ENCODE peak calls at places on chromosomes 3 and 15, in five cellular contexts. One of them, this sample, is unnamed.

GRCh38 chr3:138070006-138070405 is 45.4 kb downstream of the DZIP1L start:
- DNase-seq in IMR-90: no peak
- DNase-seq in COLO829: no peak
- DNase-seq in RPMI7951: no peak
- DNase-seq in heart right ventricle: no peak
- DNase-seq in this sample: no peak

GRCh38 chr3:35784162-35784561 is 144.8 kb downstream of the ARPP21 start:
- DNase-seq in IMR-90: no peak
- DNase-seq in heart right ventricle: no peak
- DNase-seq in COLO829: no peak
- DNase-seq in RPMI7951: no peak
- DNase-seq in this sample: no peak

GRCh38 chr3:187006884-187007630 is 76.7 kb downstream of the ST6GAL1 start:
- DNase-seq in IMR-90: peak
- DNase-seq in COLO829: no peak
- DNase-seq in heart right ventricle: no peak
- DNase-seq in RPMI7951: no peak
- DNase-seq in this sample: no peak

GRCh38 chr3:23271876-23272741 is 69.0 kb downstream of the UBE2E2 start:
- DNase-seq in COLO829: no peak
- DNase-seq in RPMI7951: no peak
- DNase-seq in IMR-90: no peak
- DNase-seq in heart right ventricle: no peak
- DNase-seq in this sample: no peak

GRCh38 chr3:155611456-155611855 is 133.4 kb downstream of the PLCH1 start:
- DNase-seq in COLO829: no peak
- DNase-seq in IMR-90: no peak
- DNase-seq in RPMI7951: no peak
- DNase-seq in heart right ventricle: no peak
- DNase-seq in this sample: no peak

GRCh38 chr3:35760147-35760546 is 120.8 kb downstream of the ARPP21 start:
- DNase-seq in COLO829: no peak
- DNase-seq in heart right ventricle: no peak
- DNase-seq in RPMI7951: no peak
- DNase-seq in IMR-90: no peak
- DNase-seq in this sample: no peak

GRCh38 chr3:5694267-5694666 is 506.8 kb downstream of the EDEM1 start:
- DNase-seq in COLO829: no peak
- DNase-seq in heart right ventricle: no peak
- DNase-seq in RPMI7951: no peak
- DNase-seq in IMR-90: no peak
- DNase-seq in this sample: no peak

GRCh38 chr3:185549111-185549510 is 3.3 kb downstream of the LIPH start:
- DNase-seq in heart right ventricle: peak
- DNase-seq in RPMI7951: peak
- DNase-seq in IMR-90: peak
- DNase-seq in COLO829: peak
- DNase-seq in this sample: no peak

GRCh38 chr3:146625117-146625775 is 20.1 kb upstream of the PLSCR5 start:
- DNase-seq in RPMI7951: peak
- DNase-seq in heart right ventricle: no peak
- DNase-seq in IMR-90: peak
- DNase-seq in COLO829: peak
- DNase-seq in this sample: no peak

GRCh38 chr3:86563358-86563970 is 427.5 kb downstream of the VGLL3 start:
- DNase-seq in COLO829: peak
- DNase-seq in IMR-90: peak
- DNase-seq in RPMI7951: peak
- DNase-seq in heart right ventricle: no peak
- DNase-seq in this sample: no peak

GRCh38 chr3:58250093-58250707 is 12.6 kb downstream of the ABHD6 start:
- DNase-seq in IMR-90: no peak
- DNase-seq in COLO829: no peak
- DNase-seq in heart right ventricle: no peak
- DNase-seq in RPMI7951: no peak
- DNase-seq in this sample: no peak

GRCh38 chr15:91974321-91974720 is 120.8 kb downstream of the SLCO3A1 start:
- DNase-seq in IMR-90: no peak
- DNase-seq in heart right ventricle: no peak
- DNase-seq in RPMI7951: peak
- DNase-seq in COLO829: no peak
- DNase-seq in this sample: no peak

GRCh38 chr3:152359385-152360248 is 90.9 kb downstream of the MBNL1 start:
- DNase-seq in RPMI7951: peak
- DNase-seq in COLO829: no peak
- DNase-seq in heart right ventricle: no peak
- DNase-seq in IMR-90: no peak
- DNase-seq in this sample: no peak

This sample was measured in GM06990.